ENCODE peak calls at places on chromosome 18, in four cellular contexts. One of them, this sample, is unnamed.

GRCh38 chr18:38930881-38931753 is 1365.5 kb upstream of the CELF4 start:
- DNase-seq in retinal pigment epithelial cell: no peak
- DNase-seq in activated CD8-positive, alpha-beta T cell treated with anti-CD3 and anti-CD28 coated beads for 36 hours: no peak
- DNase-seq in stomach: no peak
- DNase-seq in this sample: no peak

GRCh38 chr18:11494093-11494492 is 115.3 kb upstream of the SLC35G4 start:
- DNase-seq in retinal pigment epithelial cell: peak; percentile 21
- DNase-seq in activated CD8-positive, alpha-beta T cell treated with anti-CD3 and anti-CD28 coated beads for 36 hours: no peak
- DNase-seq in stomach: no peak
- DNase-seq in this sample: no peak

GRCh38 chr18:58045265-58046086 is 1.4 kb downstream of the NEDD4L start:
- DNase-seq in retinal pigment epithelial cell: no peak
- DNase-seq in activated CD8-positive, alpha-beta T cell treated with anti-CD3 and anti-CD28 coated beads for 36 hours: peak; percentile 58
- DNase-seq in stomach: peak; percentile 78
- DNase-seq in this sample: peak; percentile 79

GRCh38 chr18:11849845-11850747 is 1.1 kb upstream of the CHMP1B start:
- DNase-seq in retinal pigment epithelial cell: peak; percentile 95
- DNase-seq in activated CD8-positive, alpha-beta T cell treated with anti-CD3 and anti-CD28 coated beads for 36 hours: peak; percentile 64
- DNase-seq in stomach: peak; percentile 63
- DNase-seq in this sample: no peak

GRCh38 chr18:25950321-25950720 is 140.1 kb downstream of the SS18 start:
- DNase-seq in retinal pigment epithelial cell: no peak
- DNase-seq in activated CD8-positive, alpha-beta T cell treated with anti-CD3 and anti-CD28 coated beads for 36 hours: no peak
- DNase-seq in stomach: no peak
- DNase-seq in this sample: no peak

GRCh38 chr18:31248783-31249521 is 69.0 kb upstream of the DSG1 start:
- DNase-seq in retinal pigment epithelial cell: no peak
- DNase-seq in activated CD8-positive, alpha-beta T cell treated with anti-CD3 and anti-CD28 coated beads for 36 hours: no peak
- DNase-seq in stomach: no peak
- DNase-seq in this sample: no peak

GRCh38 chr18:26014462-26014861 is 76.0 kb downstream of the SS18 start:
- DNase-seq in retinal pigment epithelial cell: no peak
- DNase-seq in activated CD8-positive, alpha-beta T cell treated with anti-CD3 and anti-CD28 coated beads for 36 hours: no peak
- DNase-seq in stomach: no peak
- DNase-seq in this sample: no peak

GRCh38 chr18:14959550-14959949 is 211.6 kb downstream of the ANKRD30B start:
- DNase-seq in retinal pigment epithelial cell: no peak
- DNase-seq in activated CD8-positive, alpha-beta T cell treated with anti-CD3 and anti-CD28 coated beads for 36 hours: no peak
- DNase-seq in stomach: no peak
- DNase-seq in this sample: no peak

GRCh38 chr18:62445386-62445917 is 77.4 kb upstream of the ZCCHC2 start:
- DNase-seq in retinal pigment epithelial cell: no peak
- DNase-seq in activated CD8-positive, alpha-beta T cell treated with anti-CD3 and anti-CD28 coated beads for 36 hours: peak; percentile 11
- DNase-seq in stomach: no peak
- DNase-seq in this sample: no peak

GRCh38 chr18:54140641-54141040 is 83.8 kb downstream of the MBD2 start:
- DNase-seq in retinal pigment epithelial cell: no peak
- DNase-seq in activated CD8-positive, alpha-beta T cell treated with anti-CD3 and anti-CD28 coated beads for 36 hours: no peak
- DNase-seq in stomach: no peak
- DNase-seq in this sample: no peak

GRCh38 chr18:74040459-74041332 is 106.9 kb downstream of the FBXO15 start:
- DNase-seq in retinal pigment epithelial cell: no peak
- DNase-seq in activated CD8-positive, alpha-beta T cell treated with anti-CD3 and anti-CD28 coated beads for 36 hours: peak; percentile 85
- DNase-seq in stomach: peak; percentile 57
- DNase-seq in this sample: no peak

GRCh38 chr18:76465630-76466409 is 29.2 kb downstream of the ZNF516 start:
- DNase-seq in retinal pigment epithelial cell: no peak
- DNase-seq in activated CD8-positive, alpha-beta T cell treated with anti-CD3 and anti-CD28 coated beads for 36 hours: no peak
- DNase-seq in stomach: no peak
- DNase-seq in this sample: peak; percentile 31

GRCh38 chr18:44594779-44595467 is 85.8 kb upstream of the SETBP1 start:
- DNase-seq in retinal pigment epithelial cell: peak; percentile 70
- DNase-seq in activated CD8-positive, alpha-beta T cell treated with anti-CD3 and anti-CD28 coated beads for 36 hours: no peak
- DNase-seq in stomach: no peak
- DNase-seq in this sample: no peak

GRCh38 chr18:8379187-8379941 is 229.9 kb upstream of the RAB12 start:
- DNase-seq in retinal pigment epithelial cell: no peak
- DNase-seq in activated CD8-positive, alpha-beta T cell treated with anti-CD3 and anti-CD28 coated beads for 36 hours: no peak
- DNase-seq in stomach: no peak
- DNase-seq in this sample: no peak

GRCh38 chr18:76558881-76559667 is 64.0 kb upstream of the ZNF516 start:
- DNase-seq in retinal pigment epithelial cell: no peak
- DNase-seq in activated CD8-positive, alpha-beta T cell treated with anti-CD3 and anti-CD28 coated beads for 36 hours: no peak
- DNase-seq in stomach: no peak
- DNase-seq in this sample: no peak

GRCh38 chr18:11176416-11176815 is 27.0 kb upstream of the PIEZO2 start:
- DNase-seq in retinal pigment epithelial cell: peak; percentile 49
- DNase-seq in activated CD8-positive, alpha-beta T cell treated with anti-CD3 and anti-CD28 coated beads for 36 hours: no peak
- DNase-seq in stomach: no peak
- DNase-seq in this sample: no peak

GRCh38 chr18:47737956-47738355 is 192.5 kb downstream of the SMAD2 start:
- DNase-seq in retinal pigment epithelial cell: no peak
- DNase-seq in activated CD8-positive, alpha-beta T cell treated with anti-CD3 and anti-CD28 coated beads for 36 hours: no peak
- DNase-seq in stomach: peak; percentile 8
- DNase-seq in this sample: peak; percentile 25
- TF ChIP-seq CTCF in retinal pigment epithelial cell: no peak
- TF ChIP-seq CTCF in activated CD8-positive, alpha-beta T cell treated with anti-CD3 and anti-CD28 coated beads for 36 hours: no peak
- TF ChIP-seq CTCF in stomach: no peak
- TF ChIP-seq CTCF in this sample: no peak

DNA sequence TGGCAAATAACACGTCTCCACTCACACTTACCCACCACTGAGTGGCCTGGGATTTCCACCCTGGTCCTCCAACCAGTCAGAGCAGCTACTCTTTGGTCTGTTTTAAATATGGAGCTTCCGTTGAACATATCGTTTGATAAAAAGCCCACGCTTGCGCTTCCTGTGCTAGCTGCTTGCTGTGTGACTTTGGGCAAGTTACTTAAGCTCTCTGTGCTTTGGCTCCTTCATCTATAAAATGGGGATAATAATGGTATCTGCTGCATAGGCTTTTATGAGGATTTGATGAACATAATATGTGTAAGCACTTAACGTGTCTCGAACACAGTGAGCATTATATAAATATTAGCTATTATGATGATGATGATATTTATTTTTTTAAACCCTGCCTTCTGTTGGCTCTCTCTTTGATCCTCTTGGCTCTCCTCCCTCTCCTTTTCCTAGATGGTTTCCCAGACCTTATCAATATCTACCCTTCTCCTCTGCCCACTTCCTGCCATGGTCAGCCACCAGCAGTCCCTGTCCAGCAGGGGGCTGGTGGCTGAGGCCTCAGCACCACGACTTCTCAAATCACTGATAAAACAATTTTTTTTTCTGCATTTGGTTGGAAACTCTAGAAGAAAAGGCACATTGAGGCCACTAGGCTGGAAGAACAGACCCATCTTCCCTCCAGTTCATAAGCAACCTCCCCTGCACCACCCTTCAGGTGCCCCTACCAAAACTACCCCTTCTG is 191.9 kb downstream of the LOXHD1 start:
- DNase-seq in retinal pigment epithelial cell: no peak
- DNase-seq in activated CD8-positive, alpha-beta T cell treated with anti-CD3 and anti-CD28 coated beads for 36 hours: no peak
- DNase-seq in stomach: no peak
- DNase-seq in this sample: no peak
- TF ChIP-seq CTCF in retinal pigment epithelial cell: peak; percentile 34
- TF ChIP-seq CTCF in activated CD8-positive, alpha-beta T cell treated with anti-CD3 and anti-CD28 coated beads for 36 hours: no peak
- TF ChIP-seq CTCF in stomach: no peak
- TF ChIP-seq CTCF in this sample: peak; percentile 69

GRCh38 chr18:77650799-77651385 is 401.2 kb downstream of the GALR1 start:
- DNase-seq in retinal pigment epithelial cell: no peak
- DNase-seq in activated CD8-positive, alpha-beta T cell treated with anti-CD3 and anti-CD28 coated beads for 36 hours: peak; percentile 60
- DNase-seq in stomach: peak; percentile 57
- DNase-seq in this sample: peak; percentile 87
- TF ChIP-seq CTCF in retinal pigment epithelial cell: peak; percentile 46
- TF ChIP-seq CTCF in activated CD8-positive, alpha-beta T cell treated with anti-CD3 and anti-CD28 coated beads for 36 hours: peak; percentile 88
- TF ChIP-seq CTCF in stomach: no peak
- TF ChIP-seq CTCF in this sample: peak; percentile 98

DNA sequence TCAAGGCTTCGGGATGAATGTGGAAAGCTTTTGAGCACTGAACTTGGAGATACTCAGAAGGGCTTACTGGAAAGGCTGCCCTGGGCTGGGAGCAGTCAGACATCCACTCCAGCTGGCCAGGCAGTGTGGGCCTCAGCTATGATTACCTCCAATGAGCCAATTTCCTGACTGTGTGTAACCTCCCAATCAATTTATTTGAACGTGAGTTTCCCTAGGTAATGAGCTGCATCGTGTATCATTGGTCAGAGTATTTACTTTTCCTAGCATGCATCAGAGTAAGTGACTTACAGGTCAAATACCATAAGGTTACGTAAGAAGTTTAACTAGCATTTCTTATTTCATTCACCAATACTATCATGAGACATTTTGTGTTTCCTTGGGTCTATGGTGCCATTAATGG is 11.0 kb upstream of the CTAGE1 start:
- DNase-seq in retinal pigment epithelial cell: no peak
- DNase-seq in activated CD8-positive, alpha-beta T cell treated with anti-CD3 and anti-CD28 coated beads for 36 hours: no peak
- DNase-seq in stomach: no peak
- DNase-seq in this sample: no peak
- TF ChIP-seq CTCF in retinal pigment epithelial cell: no peak
- TF ChIP-seq CTCF in activated CD8-positive, alpha-beta T cell treated with anti-CD3 and anti-CD28 coated beads for 36 hours: no peak
- TF ChIP-seq CTCF in stomach: no peak
- TF ChIP-seq CTCF in this sample: no peak

GRCh38 chr18:45916302-45916701 is 50.8 kb downstream of the EPG5 start:
- DNase-seq in retinal pigment epithelial cell: no peak
- DNase-seq in activated CD8-positive, alpha-beta T cell treated with anti-CD3 and anti-CD28 coated beads for 36 hours: peak; percentile 27
- DNase-seq in stomach: no peak
- DNase-seq in this sample: no peak
- TF ChIP-seq CTCF in retinal pigment epithelial cell: peak; percentile 10
- TF ChIP-seq CTCF in activated CD8-positive, alpha-beta T cell treated with anti-CD3 and anti-CD28 coated beads for 36 hours: peak; percentile 38
- TF ChIP-seq CTCF in stomach: no peak
- TF ChIP-seq CTCF in this sample: no peak

GRCh38 chr18:48666613-48667012 is 127.8 kb downstream of the CTIF start:
- DNase-seq in retinal pigment epithelial cell: no peak
- DNase-seq in activated CD8-positive, alpha-beta T cell treated with anti-CD3 and anti-CD28 coated beads for 36 hours: no peak
- DNase-seq in stomach: no peak
- DNase-seq in this sample: no peak

GRCh38 chr18:48669991-48670750 is 131.3 kb downstream of the CTIF start:
- DNase-seq in retinal pigment epithelial cell: no peak
- DNase-seq in activated CD8-positive, alpha-beta T cell treated with anti-CD3 and anti-CD28 coated beads for 36 hours: no peak
- DNase-seq in stomach: no peak
- DNase-seq in this sample: no peak

GRCh38 chr18:48667276-48668254 is 128.7 kb downstream of the CTIF start:
- DNase-seq in retinal pigment epithelial cell: no peak
- DNase-seq in activated CD8-positive, alpha-beta T cell treated with anti-CD3 and anti-CD28 coated beads for 36 hours: no peak
- DNase-seq in stomach: no peak
- DNase-seq in this sample: no peak

GRCh38 chr18:48669180-48669675 is 130.4 kb downstream of the CTIF start:
- DNase-seq in retinal pigment epithelial cell: no peak
- DNase-seq in activated CD8-positive, alpha-beta T cell treated with anti-CD3 and anti-CD28 coated beads for 36 hours: no peak
- DNase-seq in stomach: no peak
- DNase-seq in this sample: no peak

GRCh38 chr18:48668466-48669179 is 129.8 kb downstream of the CTIF start:
- DNase-seq in retinal pigment epithelial cell: no peak
- DNase-seq in activated CD8-positive, alpha-beta T cell treated with anti-CD3 and anti-CD28 coated beads for 36 hours: no peak
- DNase-seq in stomach: no peak
- DNase-seq in this sample: no peak
- TF ChIP-seq CTCF in retinal pigment epithelial cell: peak; percentile 13
- TF ChIP-seq CTCF in activated CD8-positive, alpha-beta T cell treated with anti-CD3 and anti-CD28 coated beads for 36 hours: no peak
- TF ChIP-seq CTCF in stomach: no peak
- TF ChIP-seq CTCF in this sample: no peak

DNA sequence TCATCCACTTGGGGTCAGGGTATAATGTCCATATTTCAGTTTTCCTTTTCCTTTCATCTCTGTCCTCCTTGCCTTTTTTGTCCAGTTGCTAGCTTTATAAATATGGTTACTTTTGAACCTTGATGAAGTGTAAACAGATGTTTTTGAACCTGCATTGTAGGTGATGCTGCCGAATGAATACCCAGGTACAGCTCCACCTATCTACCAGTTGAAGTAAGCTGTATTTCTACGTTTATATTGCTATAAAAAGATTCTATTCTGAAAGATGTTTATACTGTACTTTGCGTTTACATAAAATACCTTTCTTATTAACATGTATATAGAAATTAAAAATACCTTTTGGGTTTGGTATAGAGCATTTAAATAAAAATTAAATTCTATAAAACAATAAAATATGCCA is 2.2 kb downstream of the IMPACT start:
- DNase-seq in retinal pigment epithelial cell: no peak
- DNase-seq in activated CD8-positive, alpha-beta T cell treated with anti-CD3 and anti-CD28 coated beads for 36 hours: no peak
- DNase-seq in stomach: no peak
- DNase-seq in this sample: no peak
- TF ChIP-seq CTCF in retinal pigment epithelial cell: peak; percentile 26
- TF ChIP-seq CTCF in activated CD8-positive, alpha-beta T cell treated with anti-CD3 and anti-CD28 coated beads for 36 hours: no peak
- TF ChIP-seq CTCF in stomach: no peak
- TF ChIP-seq CTCF in this sample: peak; percentile 28